ENCODE peak calls at places on chromosomes 5 and 9, in ten cellular contexts. Q is T-helper 9 cell; Y is GM04503; C is Ammon's horn; P is HFF-Myc; D is activated CD4-positive, alpha-beta T cell treated with anti-CD3 and anti-CD28 coated beads, Interleukin-2, amount 50 U/mL, for 24 hours; S is AG08395; B is occipital lobe; W is neural progenitor cell; I is LoVo. T is an unnamed sample.

GRCh38 chr9:93205045-93205768 is 21.3 kb downstream of the WNK2 start:
- DNase-seq in D (no peak), Q (no peak), B (peak), C (peak), W (peak), I (no peak), P (no peak), Y (peak), S (peak), T (no peak)

GRCh38 chr5:142192799-142193428 is 84.3 kb downstream of the NDFIP1 start:
- DNase-seq in Q (no peak), P (no peak), Y (no peak), S (no peak), W (no peak), I (no peak), C (no peak), B (no peak), D (no peak), T (no peak)

GRCh38 chr9:111016046-111017026 is 21.9 kb downstream of the LPAR1 start:
- DNase-seq in W (no peak), Q (no peak), S (peak), D (no peak), P (no peak), Y (no peak), C (no peak), I (no peak), B (no peak), T (no peak)

GRCh38 chr5:132283423-132284043 is 10.7 kb upstream of the SLC22A4 start:
- DNase-seq in P (no peak), Q (no peak), W (no peak), B (no peak), D (no peak), I (peak), Y (no peak), S (peak), C (no peak), T (no peak)

GRCh38 chr9:7560669-7561305 is 238.8 kb downstream of the DMAC1 start:
- DNase-seq in B (no peak), I (no peak), W (peak), P (no peak), C (peak), Q (no peak), Y (no peak), S (no peak), D (no peak), T (no peak)

GRCh38 chr5:133348406-133348805 is 263.9 kb downstream of the FSTL4 start:
- DNase-seq in W (no peak), Y (no peak), C (no peak), S (no peak), B (no peak), D (no peak), P (no peak), Q (no peak), I (no peak), T (no peak)

GRCh38 chr5:72271696-72272095 is 48.3 kb downstream of the MRPS27 start:
- DNase-seq in B (no peak), S (no peak), W (no peak), D (no peak), Q (no peak), Y (no peak), P (no peak), I (no peak), C (no peak), T (no peak)

GRCh38 chr9:108496866-108497265 is 358.9 kb downstream of the ACTL7B start:
- DNase-seq in W (no peak), S (peak), Q (no peak), D (no peak), Y (no peak), C (no peak), B (no peak), P (no peak), I (no peak), T (no peak)

GRCh38 chr5:79697222-79698164 is 7.9 kb downstream of the CMYA5 start:
- DNase-seq in Q (no peak), Y (no peak), C (no peak), P (no peak), D (no peak), I (no peak), B (no peak), W (no peak), S (peak), T (no peak)

GRCh38 chr9:116365056-116365471 is 211.5 kb downstream of the PAPPA start:
- DNase-seq in W (no peak), B (no peak), C (peak), S (peak), Y (peak), P (peak), D (no peak), I (no peak), Q (no peak), T (no peak)

GRCh38 chr5:33300209-33300742 is 140.5 kb upstream of the TARS1 start:
- DNase-seq in P (no peak), D (no peak), C (peak), Y (no peak), W (no peak), I (no peak), S (no peak), B (no peak), Q (no peak), T (no peak)

GRCh38 chr9:130058154-130058553 is 4.4 kb downstream of the GPR107 start:
- DNase-seq in P (no peak), Y (no peak), B (no peak), S (peak), C (no peak), I (no peak), Q (no peak), D (no peak), W (no peak), T (no peak)

GRCh38 chr5:150765789-150766149 is 7.0 kb upstream of the DCTN4 start:
- DNase-seq in C (no peak), D (no peak), I (no peak), P (no peak), Q (no peak), W (no peak), B (no peak), S (no peak), Y (no peak), T (no peak)

GRCh38 chr5:56814963-56815656 is at the start of gene MAP3K1:
- DNase-seq in Q (peak), B (peak), D (peak), C (peak), Y (no peak), W (peak), I (peak), S (peak), P (peak), T (peak)

GRCh38 chr5:138900281-138900965 is 25.3 kb upstream of the LRRTM2 start:
- DNase-seq in D (no peak), C (no peak), I (no peak), S (no peak), P (no peak), Y (no peak), Q (no peak), B (no peak), W (no peak), T (peak)

GRCh38 chr5:101687630-101688029 is 608.5 kb downstream of the SLCO4C1 start:
- DNase-seq in Y (no peak), I (no peak), W (no peak), C (no peak), Q (no peak), S (no peak), B (no peak), P (no peak), D (no peak), T (no peak)

T was measured in CD8-positive, alpha-beta T cell.